ENCODE peak calls at places on chromosome 17, in nine cellular contexts. S, X, G, V, P, W, E, I and H are unnamed samples.

GRCh38 chr17:75664099-75664549 is 2.8 kb downstream of the RECQL5 start:
- DNase-seq in S (no peak), V (no peak), G (peak; percentile 51), P (no peak), I (no peak), X (no peak), W (no peak), E (no peak), H (no peak)

GRCh38 chr17:81388612-81389367 is 6.5 kb upstream of the BAHCC1 start:
- DNase-seq in E (no peak), X (no peak), G (no peak), S (no peak), W (no peak), P (no peak), I (no peak), V (no peak), H (no peak)

GRCh38 chr17:74738051-74738996 is 1.3 kb downstream of the RAB37 start:
- DNase-seq in X (peak; percentile 52), P (no peak), W (no peak), G (peak; percentile 85), E (no peak), S (no peak), I (peak; percentile 65), V (no peak), H (no peak)

GRCh38 chr17:66713533-66714042 is 121.3 kb upstream of the CACNG5 start:
- DNase-seq in P (no peak), E (no peak), V (no peak), S (no peak), W (no peak), X (no peak), I (no peak), G (no peak), H (peak; percentile 71)

GRCh38 chr17:76272541-76273434 is 7.6 kb downstream of the UBALD2 start:
- DNase-seq in X (peak; percentile 29), E (no peak), P (no peak), S (no peak), V (no peak), I (no peak), G (peak; percentile 69), W (no peak), H (no peak)

GRCh38 chr17:18379246-18380146 is 1.9 kb downstream of the EVPLL start:
- DNase-seq in E (no peak), I (no peak), G (no peak), X (no peak), W (no peak), S (no peak), V (no peak), P (no peak), H (no peak)

GRCh38 chr17:17355426-17355825 is 52.3 kb downstream of the NT5M start:
- DNase-seq in S (no peak), V (no peak), E (no peak), G (no peak), I (no peak), W (peak; percentile 65), P (no peak), X (no peak), H (no peak)

GRCh38 chr17:66507103-66507923 is 204.9 kb downstream of the PRKCA start:
- DNase-seq in W (no peak), S (peak; percentile 8), P (peak; percentile 50), V (no peak), I (no peak), X (no peak), E (peak; percentile 33), G (no peak), H (no peak)

GRCh38 chr17:47789611-47790520 is 31.7 kb downstream of the OSBPL7 start:
- DNase-seq in G (peak; percentile 20), X (no peak), S (peak; percentile 19), E (no peak), I (peak; percentile 62), P (peak; percentile 65), V (no peak), W (peak; percentile 78), H (no peak)

GRCh38 chr17:181213-182163 is at the start of gene DOC2B:
- DNase-seq in I (peak; percentile 69), W (no peak), S (no peak), G (no peak), P (peak; percentile 72), V (no peak), X (peak; percentile 63), E (peak; percentile 40), H (no peak)

GRCh38 chr17:80063815-80064585 is 27.6 kb downstream of the CCDC40 start:
- DNase-seq in V (no peak), P (peak; percentile 44), G (peak; percentile 26), E (peak; percentile 24), W (peak; percentile 88), S (no peak), X (no peak), I (peak; percentile 68), H (no peak)

GRCh38 chr17:64063088-64063487 is 42.7 kb upstream of the ICAM2 start:
- DNase-seq in G (no peak), I (no peak), S (no peak), W (no peak), P (no peak), X (no peak), V (no peak), E (no peak), H (no peak)

GRCh38 chr17:10620823-10621222 is 36.3 kb downstream of the MYH3 start:
- DNase-seq in S (no peak), W (no peak), G (no peak), P (no peak), V (no peak), I (no peak), E (no peak), X (no peak), H (no peak)

GRCh38 chr17:64635647-64636305 is 26.3 kb downstream of the SMURF2 start:
- DNase-seq in W (no peak), I (no peak), V (no peak), E (no peak), X (no peak), G (no peak), P (no peak), S (no peak), H (no peak)

GRCh38 chr17:77280304-77280910 is 139.6 kb downstream of the SEC14L1 start:
- DNase-seq in X (no peak), S (no peak), G (no peak), P (no peak), V (no peak), I (no peak), E (peak; percentile 68), W (no peak), H (no peak)

GRCh38 chr17:80382956-80383355 is 32.0 kb upstream of the ENDOV start:
- DNase-seq in I (no peak), V (no peak), W (peak; percentile 48), P (no peak), S (no peak), E (no peak), X (no peak), G (peak; percentile 8), H (no peak)

GRCh38 chr17:56292628-56293027 is 139.4 kb downstream of the ANKFN1 start:
- DNase-seq in V (no peak), S (no peak), E (no peak), G (no peak), W (no peak), P (no peak), X (no peak), I (no peak), H (no peak)

GRCh38 chr17:49217651-49218413 is 7.3 kb downstream of the ABI3 start:
- DNase-seq in P (peak; percentile 62), V (no peak), G (peak; percentile 87), X (peak; percentile 71), E (no peak), W (no peak), S (peak; percentile 68), I (peak; percentile 49), H (no peak)

GRCh38 chr17:50541402-50541915 is 5.5 kb upstream of the SPATA20 start:
- DNase-seq in X (no peak), G (no peak), V (no peak), W (no peak), E (no peak), I (no peak), P (no peak), S (no peak), H (no peak)
- H3K4me1 ChIP-seq in X (peaks cover 24% of the 10 kb centered on the region), G (peaks cover 56% of the 10 kb centered on the region), V (peaks cover 40% of the 10 kb centered on the region), W (peaks cover 47% of the 10 kb centered on the region), E (peaks cover 40% of the 10 kb centered on the region), I (peaks cover 48% of the 10 kb centered on the region), P (peaks cover 32% of the 10 kb centered on the region), S (peaks cover 44% of the 10 kb centered on the region), H (peaks cover 31% of the 10 kb centered on the region)

DNA sequence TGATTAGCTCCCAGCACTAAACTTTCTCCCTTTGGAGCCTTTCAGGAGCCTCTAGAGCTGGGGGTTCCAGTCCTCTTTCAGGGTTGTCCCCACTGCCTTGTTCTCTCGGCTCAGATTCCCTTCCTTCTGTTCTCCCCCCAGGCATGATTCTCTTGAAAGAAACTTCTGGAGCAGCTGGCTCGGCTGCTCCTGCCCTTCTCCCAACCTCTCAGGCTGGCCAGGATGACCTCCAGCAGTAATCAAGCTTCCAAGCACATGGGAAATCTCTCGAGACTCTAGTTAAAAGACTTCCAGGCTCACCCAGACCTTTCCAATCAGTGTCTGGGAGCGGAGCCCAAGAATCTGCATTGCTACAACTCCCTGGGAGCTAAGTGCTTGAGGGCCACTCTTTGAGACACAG is 3.6 kb downstream of the SDK2 start:
- DNase-seq in W (peak; percentile 26), E (no peak), I (no peak), G (no peak), V (no peak), X (no peak), P (no peak), S (no peak), H (no peak)
- H3K27me3 ChIP-seq in W (peaks cover 60% of the 10 kb centered on the region), E (no peaks in the 10 kb centered on the region), I (peaks cover 81% of the 10 kb centered on the region), G (peaks cover 19% of the 10 kb centered on the region), V (no peaks in the 10 kb centered on the region), X (peaks cover 7% of the 10 kb centered on the region), P (peaks cover 10% of the 10 kb centered on the region), S (no peaks in the 10 kb centered on the region), H (no peaks in the 10 kb centered on the region)

GRCh38 chr17:46163316-46163715 is 29.9 kb downstream of the KANSL1 start:
- DNase-seq in X (no peak), G (no peak), W (no peak), I (no peak), E (no peak), V (no peak), S (no peak), P (no peak), H (no peak)
- TF ChIP-seq POLR2A in X (no peak), G (no peak), W (no peak), I (no peak), E (no peak), V (no peak), S (no peak), P (no peak), H (no peak)

DNA sequence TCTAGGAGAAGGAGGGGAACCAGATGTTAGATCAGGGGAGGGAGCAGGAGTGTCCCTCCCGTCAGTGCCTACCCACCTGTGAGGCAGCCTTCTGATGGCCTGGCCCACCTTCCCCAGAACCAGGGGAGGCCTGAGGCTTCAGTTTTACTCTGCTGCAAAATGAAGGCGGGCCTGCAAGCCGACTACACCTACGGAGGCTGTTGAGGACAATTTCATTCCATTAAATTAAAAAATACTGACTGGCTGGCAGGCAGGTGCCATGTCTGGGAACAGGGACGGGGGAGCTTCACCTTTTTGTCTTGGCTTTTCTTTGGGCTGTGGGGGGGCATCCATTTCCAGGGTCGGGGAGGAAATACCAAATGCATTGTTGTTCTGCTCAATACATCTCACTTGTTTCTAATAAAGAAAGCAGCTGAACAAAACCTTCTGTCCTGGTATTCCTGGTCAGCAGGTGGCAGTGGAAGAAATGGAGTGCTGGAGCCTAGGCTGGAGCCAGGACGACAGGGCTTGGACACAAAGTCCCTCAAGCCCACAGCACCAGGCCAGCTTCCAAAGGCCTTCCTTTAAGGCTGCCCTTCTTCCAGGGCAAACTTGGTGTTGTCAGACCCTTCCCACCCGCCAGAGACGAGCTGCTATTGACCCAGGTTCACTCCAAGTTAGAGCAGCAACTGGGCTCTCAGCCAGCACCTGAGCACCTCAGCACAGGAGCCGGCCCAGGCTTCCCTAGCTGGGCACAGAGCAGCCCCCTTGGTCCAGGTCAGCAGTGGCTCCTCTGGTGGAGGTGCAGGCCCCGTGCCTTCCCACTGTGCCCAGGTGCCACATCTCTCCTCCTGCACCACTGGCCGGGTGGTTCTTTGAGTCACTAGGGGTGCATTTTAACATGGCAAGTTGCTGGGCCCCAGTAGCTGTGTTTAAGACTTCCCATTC is 23.5 kb downstream of the PLCD3 start:
- DNase-seq in I (peak; percentile 35), X (no peak), S (no peak), V (no peak), E (no peak), G (no peak), P (no peak), W (no peak), H (no peak)
- H3K4me1 ChIP-seq in I (peaks cover 7% of the 10 kb centered on the region), X (peaks cover 85% of the 10 kb centered on the region), S (peaks cover 69% of the 10 kb centered on the region), V (no peaks in the 10 kb centered on the region), E (peaks cover 3% of the 10 kb centered on the region), G (peaks cover 4% of the 10 kb centered on the region), P (peaks cover 26% of the 10 kb centered on the region), W (peaks cover 26% of the 10 kb centered on the region), H (peaks cover 38% of the 10 kb centered on the region)